ENCODE peak calls at places on chromosomes 12 and 14, in eight cellular contexts. One of them, this sample, is unnamed.

GRCh38 chr14:56953884-56954283 is 143.6 kb upstream of the OTX2 start:
- DNase-seq in Caco-2: no peak
- DNase-seq in transverse colon: no peak
- DNase-seq in AG09309: no peak
- DNase-seq in GM13977: no peak
- DNase-seq in CD8-positive, alpha-beta T cell: no peak
- DNase-seq in adrenal gland: no peak
- DNase-seq in AG04450: no peak
- DNase-seq in this sample: no peak

GRCh38 chr12:14260011-14260993 is 105.2 kb upstream of the ATF7IP start:
- DNase-seq in Caco-2: peak; percentile 48
- DNase-seq in transverse colon: peak; percentile 91
- DNase-seq in AG09309: peak; percentile 84
- DNase-seq in GM13977: no peak
- DNase-seq in CD8-positive, alpha-beta T cell: no peak
- DNase-seq in adrenal gland: peak; percentile 81
- DNase-seq in AG04450: peak; percentile 81
- DNase-seq in this sample: no peak

GRCh38 chr12:6958609-6959375 is 7.6 kb downstream of the PTPN6 start:
- DNase-seq in Caco-2: no peak
- DNase-seq in transverse colon: peak; percentile 75
- DNase-seq in AG09309: no peak
- DNase-seq in GM13977: peak; percentile 84
- DNase-seq in CD8-positive, alpha-beta T cell: peak; percentile 80
- DNase-seq in adrenal gland: no peak
- DNase-seq in AG04450: no peak
- DNase-seq in this sample: peak; percentile 85

GRCh38 chr14:106846218-106846617 is 1319.8 kb downstream of the TMEM121 start:
- DNase-seq in Caco-2: no peak
- DNase-seq in transverse colon: no peak
- DNase-seq in AG09309: no peak
- DNase-seq in GM13977: no peak
- DNase-seq in CD8-positive, alpha-beta T cell: no peak
- DNase-seq in adrenal gland: no peak
- DNase-seq in AG04450: no peak
- DNase-seq in this sample: no peak

GRCh38 chr12:32586390-32586789 is 92.7 kb upstream of the DNM1L start:
- DNase-seq in Caco-2: no peak
- DNase-seq in transverse colon: no peak
- DNase-seq in AG09309: no peak
- DNase-seq in GM13977: no peak
- DNase-seq in CD8-positive, alpha-beta T cell: no peak
- DNase-seq in adrenal gland: no peak
- DNase-seq in AG04450: no peak
- DNase-seq in this sample: no peak

GRCh38 chr14:53218161-53218560 is 65.0 kb upstream of the DDHD1 start:
- DNase-seq in Caco-2: no peak
- DNase-seq in transverse colon: no peak
- DNase-seq in AG09309: no peak
- DNase-seq in GM13977: no peak
- DNase-seq in CD8-positive, alpha-beta T cell: no peak
- DNase-seq in adrenal gland: no peak
- DNase-seq in AG04450: no peak
- DNase-seq in this sample: no peak

GRCh38 chr12:68780731-68781130 is 27.2 kb upstream of the MDM2 start:
- DNase-seq in Caco-2: no peak
- DNase-seq in transverse colon: no peak
- DNase-seq in AG09309: no peak
- DNase-seq in GM13977: no peak
- DNase-seq in CD8-positive, alpha-beta T cell: no peak
- DNase-seq in adrenal gland: no peak
- DNase-seq in AG04450: no peak
- DNase-seq in this sample: no peak

GRCh38 chr12:10716704-10717315 is 6.3 kb downstream of the YBX3 start:
- DNase-seq in Caco-2: peak; percentile 79
- DNase-seq in transverse colon: peak; percentile 70
- DNase-seq in AG09309: peak; percentile 70
- DNase-seq in GM13977: no peak
- DNase-seq in CD8-positive, alpha-beta T cell: no peak
- DNase-seq in adrenal gland: peak; percentile 92
- DNase-seq in AG04450: peak; percentile 62
- DNase-seq in this sample: no peak

GRCh38 chr12:70598467-70599194 is 38.6 kb downstream of the PTPRB start:
- DNase-seq in Caco-2: no peak
- DNase-seq in transverse colon: no peak
- DNase-seq in AG09309: no peak
- DNase-seq in GM13977: no peak
- DNase-seq in CD8-positive, alpha-beta T cell: no peak
- DNase-seq in adrenal gland: no peak
- DNase-seq in AG04450: no peak
- DNase-seq in this sample: no peak

GRCh38 chr14:73833024-73833423 is 18.6 kb upstream of the PTGR2 start:
- DNase-seq in Caco-2: no peak
- DNase-seq in transverse colon: no peak
- DNase-seq in AG09309: no peak
- DNase-seq in GM13977: no peak
- DNase-seq in CD8-positive, alpha-beta T cell: no peak
- DNase-seq in adrenal gland: no peak
- DNase-seq in AG04450: no peak
- DNase-seq in this sample: no peak

GRCh38 chr12:88510841-88511240 is 69.4 kb downstream of the KITLG start:
- DNase-seq in Caco-2: no peak
- DNase-seq in transverse colon: no peak
- DNase-seq in AG09309: no peak
- DNase-seq in GM13977: no peak
- DNase-seq in CD8-positive, alpha-beta T cell: no peak
- DNase-seq in adrenal gland: no peak
- DNase-seq in AG04450: no peak
- DNase-seq in this sample: no peak

GRCh38 chr14:39474416-39474911 is 42.2 kb upstream of the FBXO33 start:
- DNase-seq in Caco-2: no peak
- DNase-seq in transverse colon: no peak
- DNase-seq in AG09309: no peak
- DNase-seq in GM13977: no peak
- DNase-seq in CD8-positive, alpha-beta T cell: no peak
- DNase-seq in adrenal gland: no peak
- DNase-seq in AG04450: no peak
- DNase-seq in this sample: peak; percentile 30

GRCh38 chr12:132027636-132028035 is 77.9 kb downstream of the EP400 start:
- DNase-seq in Caco-2: no peak
- DNase-seq in transverse colon: no peak
- DNase-seq in AG09309: no peak
- DNase-seq in GM13977: no peak
- DNase-seq in CD8-positive, alpha-beta T cell: no peak
- DNase-seq in adrenal gland: no peak
- DNase-seq in AG04450: no peak
- DNase-seq in this sample: no peak
- TF ChIP-seq CTCF in Caco-2: no peak
- TF ChIP-seq CTCF in transverse colon: no peak
- TF ChIP-seq CTCF in AG09309: no peak
- TF ChIP-seq CTCF in GM13977: no peak
- TF ChIP-seq CTCF in CD8-positive, alpha-beta T cell: no peak
- TF ChIP-seq CTCF in adrenal gland: no peak
- TF ChIP-seq CTCF in AG04450: no peak
- TF ChIP-seq CTCF in this sample: no peak

GRCh38 chr14:26995301-26995700 is 397.5 kb upstream of the NOVA1 start:
- DNase-seq in Caco-2: no peak
- DNase-seq in transverse colon: no peak
- DNase-seq in AG09309: no peak
- DNase-seq in GM13977: no peak
- DNase-seq in CD8-positive, alpha-beta T cell: no peak
- DNase-seq in adrenal gland: no peak
- DNase-seq in AG04450: no peak
- DNase-seq in this sample: no peak
- TF ChIP-seq CTCF in Caco-2: no peak
- TF ChIP-seq CTCF in transverse colon: no peak
- TF ChIP-seq CTCF in AG09309: no peak
- TF ChIP-seq CTCF in GM13977: no peak
- TF ChIP-seq CTCF in CD8-positive, alpha-beta T cell: no peak
- TF ChIP-seq CTCF in adrenal gland: no peak
- TF ChIP-seq CTCF in AG04450: no peak
- TF ChIP-seq CTCF in this sample: no peak

GRCh38 chr14:24817638-24818053 is 183.7 kb upstream of the GZMB start:
- DNase-seq in Caco-2: no peak
- DNase-seq in transverse colon: peak; percentile 15
- DNase-seq in AG09309: no peak
- DNase-seq in GM13977: no peak
- DNase-seq in CD8-positive, alpha-beta T cell: no peak
- DNase-seq in adrenal gland: no peak
- DNase-seq in AG04450: no peak
- DNase-seq in this sample: no peak
- TF ChIP-seq CTCF in Caco-2: peak; percentile 27
- TF ChIP-seq CTCF in transverse colon: no peak
- TF ChIP-seq CTCF in AG09309: peak; percentile 73
- TF ChIP-seq CTCF in GM13977: no peak
- TF ChIP-seq CTCF in CD8-positive, alpha-beta T cell: no peak
- TF ChIP-seq CTCF in adrenal gland: no peak
- TF ChIP-seq CTCF in AG04450: peak; percentile 43
- TF ChIP-seq CTCF in this sample: no peak

GRCh38 chr14:101562659-101563351 is 1.5 kb downstream of the DIO3 start:
- DNase-seq in Caco-2: no peak
- DNase-seq in transverse colon: no peak
- DNase-seq in AG09309: no peak
- DNase-seq in GM13977: no peak
- DNase-seq in CD8-positive, alpha-beta T cell: peak; percentile 39
- DNase-seq in adrenal gland: no peak
- DNase-seq in AG04450: no peak
- DNase-seq in this sample: no peak

GRCh38 chr14:101564819-101565698 is 3.8 kb downstream of the DIO3 start:
- DNase-seq in Caco-2: no peak
- DNase-seq in transverse colon: no peak
- DNase-seq in AG09309: no peak
- DNase-seq in GM13977: no peak
- DNase-seq in CD8-positive, alpha-beta T cell: no peak
- DNase-seq in adrenal gland: no peak
- DNase-seq in AG04450: no peak
- DNase-seq in this sample: no peak

GRCh38 chr14:101564444-101564776 is 3.1 kb downstream of the DIO3 start:
- DNase-seq in Caco-2: no peak
- DNase-seq in transverse colon: no peak
- DNase-seq in AG09309: no peak
- DNase-seq in GM13977: no peak
- DNase-seq in CD8-positive, alpha-beta T cell: no peak
- DNase-seq in adrenal gland: no peak
- DNase-seq in AG04450: no peak
- DNase-seq in this sample: no peak

GRCh38 chr14:101563352-101563653 is 2.0 kb downstream of the DIO3 start:
- DNase-seq in Caco-2: no peak
- DNase-seq in transverse colon: no peak
- DNase-seq in AG09309: no peak
- DNase-seq in GM13977: no peak
- DNase-seq in CD8-positive, alpha-beta T cell: no peak
- DNase-seq in adrenal gland: no peak
- DNase-seq in AG04450: no peak
- DNase-seq in this sample: no peak

DNA sequence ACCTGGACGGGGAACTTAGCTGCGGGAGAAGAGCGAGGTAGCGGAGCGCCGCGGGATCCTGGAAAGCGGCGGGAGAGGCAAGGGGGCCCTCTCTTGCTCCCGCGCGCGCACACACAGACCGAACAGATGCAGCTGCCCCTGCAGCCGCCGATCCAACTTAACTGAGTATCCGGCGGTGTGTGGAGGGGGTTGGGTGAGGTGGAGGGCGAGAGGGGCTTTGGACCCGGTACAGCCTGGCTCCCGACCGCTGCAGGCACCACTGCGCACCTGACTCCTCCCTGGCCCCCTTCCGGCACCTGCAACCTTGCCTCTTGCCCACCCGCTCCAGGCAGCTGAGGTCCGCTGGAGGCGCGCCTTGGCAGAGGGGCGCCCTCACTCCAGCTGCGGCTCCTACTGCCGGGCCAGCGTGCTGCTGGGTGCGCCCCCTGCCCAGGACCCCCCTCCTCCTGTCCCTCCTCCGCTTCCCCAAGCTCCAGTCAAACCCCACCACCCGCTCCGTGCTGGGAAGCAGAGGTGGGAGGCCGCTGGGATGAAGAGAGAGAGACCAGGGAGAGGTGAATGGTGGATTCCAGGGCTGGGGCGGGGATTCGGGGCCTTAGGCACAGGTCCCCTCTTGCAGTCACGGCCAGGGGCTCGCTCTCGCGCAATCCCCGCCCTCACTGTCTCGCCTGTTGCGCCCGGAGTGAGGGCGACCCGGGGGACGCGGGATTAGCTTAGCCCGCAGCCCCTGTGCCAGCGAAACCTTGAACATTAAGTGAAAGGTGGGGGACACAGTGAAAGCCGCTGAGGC is 2.6 kb downstream of the DIO3 start:
- DNase-seq in Caco-2: no peak
- DNase-seq in transverse colon: no peak
- DNase-seq in AG09309: no peak
- DNase-seq in GM13977: no peak
- DNase-seq in CD8-positive, alpha-beta T cell: no peak
- DNase-seq in adrenal gland: no peak
- DNase-seq in AG04450: no peak
- DNase-seq in this sample: no peak
- TF ChIP-seq CTCF in Caco-2: no peak
- TF ChIP-seq CTCF in transverse colon: no peak
- TF ChIP-seq CTCF in AG09309: no peak
- TF ChIP-seq CTCF in GM13977: no peak
- TF ChIP-seq CTCF in CD8-positive, alpha-beta T cell: no peak
- TF ChIP-seq CTCF in adrenal gland: no peak
- TF ChIP-seq CTCF in AG04450: no peak
- TF ChIP-seq CTCF in this sample: no peak

DNA sequence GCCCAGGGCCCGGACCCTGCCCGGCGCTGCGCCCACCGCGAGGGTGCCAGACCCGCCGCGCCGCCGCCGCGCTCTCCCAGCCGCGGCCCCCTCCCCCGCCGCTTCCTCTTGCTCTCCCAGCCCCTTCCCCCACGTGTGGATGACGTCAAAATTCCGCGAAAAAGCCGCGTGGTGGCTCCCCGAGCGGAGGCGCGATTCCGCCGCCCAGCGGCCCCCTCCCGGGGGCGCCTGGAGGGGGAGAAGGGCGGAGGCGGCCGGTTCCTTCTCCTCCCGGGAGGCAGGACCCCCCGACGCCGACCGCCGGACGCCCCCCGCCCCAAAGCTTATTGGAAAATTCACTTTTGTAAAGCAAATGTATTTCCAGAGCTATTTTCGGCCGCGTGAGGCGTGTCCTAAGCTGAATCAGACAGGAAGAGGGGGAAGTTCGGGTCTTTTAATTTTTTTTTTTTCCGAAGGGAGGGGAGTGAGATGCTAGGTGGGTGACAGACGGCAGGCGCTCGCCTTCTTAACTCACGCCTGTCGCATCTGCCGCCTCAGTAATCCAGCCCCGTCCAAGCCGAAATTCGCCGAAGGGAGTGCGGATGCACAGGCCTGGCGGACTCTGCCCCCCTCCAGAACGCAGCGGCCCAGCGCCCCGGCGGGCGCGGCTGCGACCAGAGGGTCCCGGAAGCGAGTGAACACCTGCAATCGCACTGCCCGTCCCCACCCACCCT is 4.1 kb upstream of the CCND2 start:
- DNase-seq in Caco-2: peak; percentile 81
- DNase-seq in transverse colon: peak; percentile 89
- DNase-seq in AG09309: no peak
- DNase-seq in GM13977: peak; percentile 84
- DNase-seq in CD8-positive, alpha-beta T cell: peak; percentile 94
- DNase-seq in adrenal gland: peak; percentile 85
- DNase-seq in AG04450: no peak
- DNase-seq in this sample: peak; percentile 87
- TF ChIP-seq CTCF in Caco-2: peak; percentile 16
- TF ChIP-seq CTCF in transverse colon: no peak
- TF ChIP-seq CTCF in AG09309: no peak
- TF ChIP-seq CTCF in GM13977: peak; percentile 43
- TF ChIP-seq CTCF in CD8-positive, alpha-beta T cell: no peak
- TF ChIP-seq CTCF in adrenal gland: no peak
- TF ChIP-seq CTCF in AG04450: peak; percentile 1
- TF ChIP-seq CTCF in this sample: peak; percentile 41

This sample was measured in GM06990.